ENCODE peak calls at places on chromosomes 7 and 10, in six cellular contexts. Y, Q, O, J, X and V are unnamed samples.

GRCh38 chr7:105682331-105683070 is 101.2 kb upstream of the EFCAB10 start:
- DNase-seq in Q (no peak), O (no peak), J (no peak), X (no peak), Y (no peak), V (peak; percentile 52)

GRCh38 chr7:152857272-152857671 is 97.7 kb downstream of the ACTR3B start:
- DNase-seq in X (no peak), Q (no peak), J (no peak), O (no peak), Y (no peak), V (no peak)

GRCh38 chr7:149870274-149870673 is 3.5 kb upstream of the ATP6V0E2 start:
- DNase-seq in Q (no peak), Y (no peak), O (no peak), X (no peak), J (no peak), V (no peak)

GRCh38 chr7:121012919-121013318 is 24.4 kb downstream of the CPED1 start:
- DNase-seq in J (no peak), X (no peak), Y (no peak), Q (no peak), O (no peak), V (no peak)

GRCh38 chr7:29485376-29486190 is 78.1 kb upstream of the PRR15 start:
- DNase-seq in J (no peak), Q (no peak), Y (no peak), X (no peak), O (no peak), V (no peak)

GRCh38 chr7:45892407-45893035 is 4.2 kb downstream of the IGFBP1 start:
- DNase-seq in Y (no peak), O (no peak), X (no peak), Q (no peak), J (no peak), V (no peak)

GRCh38 chr10:72218329-72218728 is 2.3 kb upstream of the ASCC1 start:
- DNase-seq in J (no peak), X (no peak), Q (no peak), O (no peak), Y (no peak), V (no peak)

GRCh38 chr7:21947056-21947455 is 1.4 kb upstream of the CDCA7L start:
- DNase-seq in X (no peak), O (no peak), Q (no peak), J (no peak), Y (no peak), V (no peak)

GRCh38 chr10:93235686-93236085 is 162.0 kb downstream of the CYP26A1 start:
- DNase-seq in Y (no peak), Q (no peak), X (no peak), O (no peak), J (no peak), V (no peak)

GRCh38 chr7:141593134-141593533 is 41.9 kb downstream of the AGK start:
- DNase-seq in J (no peak), X (no peak), Y (no peak), O (peak; percentile 56), Q (no peak), V (peak; percentile 82)

GRCh38 chr7:152424348-152425108 is 11.3 kb downstream of the KMT2C start:
- DNase-seq in O (peak; percentile 57), Q (no peak), J (no peak), X (no peak), Y (no peak), V (no peak)

GRCh38 chr7:99677013-99677412 is 2.8 kb downstream of the CYP3A5 start:
- DNase-seq in J (no peak), Q (no peak), O (no peak), X (no peak), Y (no peak), V (no peak)

GRCh38 chr7:132081686-132082085 is 494.6 kb downstream of the PLXNA4 start:
- DNase-seq in J (no peak), Y (no peak), O (no peak), Q (no peak), X (no peak), V (no peak)

GRCh38 chr10:90930070-90930837 is 9.4 kb upstream of the ANKRD1 start:
- DNase-seq in Y (no peak), Q (no peak), O (no peak), X (no peak), J (no peak), V (peak; percentile 93)

GRCh38 chr7:94182066-94182465 is 177.9 kb upstream of the BET1 start:
- DNase-seq in O (no peak), J (no peak), Y (peak; percentile 10), Q (no peak), X (no peak), V (peak; percentile 57)

GRCh38 chr10:109765838-109766237 is 157.5 kb downstream of the XPNPEP1 start:
- DNase-seq in J (no peak), X (no peak), Y (no peak), Q (no peak), O (no peak), V (no peak)

GRCh38 chr7:27031289-27032172 is 64.3 kb downstream of the HOXA1 start:
- DNase-seq in O (no peak), Q (no peak), J (peak; percentile 8), X (no peak), Y (no peak), V (no peak)

GRCh38 chr7:55484834-55485233 is 87.5 kb downstream of the VOPP1 start:
- DNase-seq in X (no peak), J (no peak), O (no peak), Q (no peak), Y (no peak), V (no peak)

GRCh38 chr10:78269061-78269460 is 235.4 kb downstream of the RPS24 start:
- DNase-seq in X (no peak), J (no peak), Q (no peak), Y (no peak), O (no peak), V (no peak)

GRCh38 chr7:89623018-89623672 is 531.1 kb upstream of the STEAP1 start:
- DNase-seq in O (no peak), Y (peak; percentile 23), Q (peak; percentile 14), X (no peak), J (no peak), V (peak; percentile 68)

GRCh38 chr7:22864301-22864700 is 41.7 kb upstream of the TOMM7 start:
- DNase-seq in X (no peak), Q (no peak), Y (no peak), O (no peak), J (no peak), V (no peak)

GRCh38 chr10:454860-455259 is 234.6 kb downstream of the DIP2C start:
- DNase-seq in J (no peak), Q (peak; percentile 63), Y (peak; percentile 68), O (no peak), X (no peak), V (no peak)

GRCh38 chr7:21544303-21544656 is 1.4 kb downstream of the DNAH11 start:
- DNase-seq in O (no peak), Y (no peak), J (no peak), X (no peak), Q (no peak), V (no peak)

GRCh38 chr7:87934699-87935372 is 785 bp downstream of the ADAM22 start:
- DNase-seq in Y (no peak), J (no peak), O (no peak), X (peak; percentile 20), Q (peak; percentile 31), V (peak; percentile 6)

GRCh38 chr10:2011106-2011716 is 273.9 kb upstream of the ADARB2 start:
- DNase-seq in J (no peak), Q (no peak), O (no peak), Y (no peak), X (no peak), V (peak; percentile 62)

GRCh38 chr7:106736508-106737201 is 75.7 kb upstream of the CCDC71L start:
- DNase-seq in O (peak; percentile 75), Y (peak; percentile 73), J (peak; percentile 46), X (peak; percentile 20), Q (no peak), V (peak; percentile 23)

GRCh38 chr7:513521-514166 is 6.0 kb downstream of the PDGFA start:
- DNase-seq in X (peak; percentile 12), Q (no peak), J (no peak), Y (no peak), O (no peak), V (peak; percentile 40)

GRCh38 chr7:80154656-80155325 is 20.2 kb downstream of the GNAI1 start:
- DNase-seq in Y (no peak), J (no peak), X (no peak), Q (no peak), O (no peak), V (peak; percentile 70)

GRCh38 chr10:6095810-6096209 is 7.0 kb downstream of the RBM17 start:
- DNase-seq in O (no peak), X (no peak), J (no peak), Y (no peak), Q (no peak), V (no peak)

GRCh38 chr7:128395748-128396147 is 14.0 kb downstream of the IMPDH1 start:
- DNase-seq in O (no peak), Q (no peak), J (no peak), Y (no peak), X (no peak), V (no peak)
- TF ChIP-seq CTCF in O (peak; percentile 27), Q (no peak), J (no peak), Y (peak; percentile 39), X (no peak), V (peak; percentile 17)

GRCh38 chr7:4244635-4245034 is 437.5 kb upstream of the FOXK1 start:
- DNase-seq in Q (no peak), O (no peak), Y (no peak), X (no peak), J (no peak), V (no peak)
- H3K9me3 ChIP-seq in Q (no peaks in the 10 kb centered on the region), O (no peaks in the 10 kb centered on the region), Y (peaks cover 4% of the 10 kb centered on the region), X (no peaks in the 10 kb centered on the region), J (peaks cover 19% of the 10 kb centered on the region), V (no peaks in the 10 kb centered on the region)

DNA sequence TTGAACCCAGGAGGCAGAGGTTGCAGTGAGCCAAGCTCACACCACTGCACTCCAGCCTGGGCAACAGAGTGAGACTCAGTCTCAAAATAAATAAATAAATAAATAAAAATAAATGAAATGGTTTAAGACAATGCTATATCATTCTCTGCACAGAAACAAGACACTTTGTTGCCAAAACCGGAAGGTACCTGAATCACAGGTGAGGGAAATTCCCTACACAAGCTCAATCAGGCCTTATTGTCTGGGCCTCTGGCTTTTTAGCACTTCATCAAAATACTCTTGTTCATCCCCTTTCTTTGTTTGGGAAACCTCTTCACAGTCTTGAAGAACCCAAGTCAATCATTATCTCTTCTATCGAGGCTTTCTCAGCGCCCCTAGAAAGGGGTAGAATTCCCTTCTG is 166.1 kb upstream of the NPSR1 start:
- DNase-seq in O (no peak), Q (no peak), Y (no peak), J (no peak), X (no peak), V (no peak)
- H3K27ac ChIP-seq in O (no peak overlapping the region), Q (no peak overlapping the region), Y (no peak overlapping the region), J (no peak overlapping the region), X (no peak overlapping the region), V (no peak overlapping the region)

GRCh38 chr7:130865408-130866236 is 131.6 kb upstream of the KLF14 start:
- DNase-seq in X (no peak), Q (no peak), O (no peak), Y (no peak), J (no peak), V (peak; percentile 60)
- TF ChIP-seq CTCF in X (no peak), Q (no peak), O (no peak), Y (peak; percentile 44), J (no peak), V (peak; percentile 2)

DNA sequence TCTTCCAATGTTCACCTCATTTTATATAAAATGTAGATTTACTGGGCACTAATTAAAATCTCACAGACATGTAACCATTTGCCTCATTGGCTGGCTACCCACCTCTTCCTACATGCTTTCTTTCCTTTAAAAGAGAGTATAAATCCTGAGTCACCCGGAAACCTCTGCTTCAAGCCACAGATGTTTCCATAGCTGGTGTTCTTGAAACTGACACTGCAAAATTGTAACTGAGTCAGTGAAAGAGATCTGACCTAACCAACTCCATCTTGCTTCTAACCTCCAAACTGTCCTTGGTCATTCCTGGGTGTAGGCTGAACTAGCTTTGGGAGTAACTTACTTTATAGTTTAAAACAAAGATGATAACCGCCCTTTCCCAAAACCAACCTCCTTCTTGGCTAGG is 33.6 kb downstream of the SVOPL start:
- DNase-seq in O (no peak), X (no peak), Q (no peak), J (no peak), Y (no peak), V (no peak)
- H3K9me3 ChIP-seq in O (no peaks in the 10 kb centered on the region), X (no peaks in the 10 kb centered on the region), Q (no peaks in the 10 kb centered on the region), J (no peaks in the 10 kb centered on the region), Y (no peaks in the 10 kb centered on the region), V (no peaks in the 10 kb centered on the region)